ENCODE peak calls at places on chromosome 9, in eight cellular contexts. R, N, A, L, W, J, Q and I are unnamed samples.

GRCh38 chr9:37037744-37038640 is 3.9 kb upstream of the PAX5 start:
- DNase-seq in R (no peak), N (no peak), A (peak; percentile 79), L (no peak), W (no peak), J (no peak), Q (peak; percentile 85), I (no peak)

GRCh38 chr9:77251050-77251449 is 73.7 kb downstream of the VPS13A start:
- DNase-seq in R (no peak), N (no peak), A (no peak), L (no peak), W (no peak), J (no peak), Q (no peak), I (no peak)

GRCh38 chr9:130932220-130933069 is 6.6 kb downstream of the FIBCD1 start:
- DNase-seq in R (no peak), N (no peak), A (peak; percentile 59), L (no peak), W (no peak), J (no peak), Q (no peak), I (no peak)

GRCh38 chr9:3330792-3331420 is 194.9 kb downstream of the RFX3 start:
- DNase-seq in R (no peak), N (no peak), A (no peak), L (no peak), W (peak; percentile 28), J (no peak), Q (no peak), I (no peak)

GRCh38 chr9:34254141-34254913 is 74.7 kb downstream of the KIF24 start:
- DNase-seq in R (no peak), N (peak; percentile 55), A (no peak), L (no peak), W (no peak), J (no peak), Q (no peak), I (no peak)

GRCh38 chr9:36937346-36937745 is 96.7 kb downstream of the PAX5 start:
- DNase-seq in R (no peak), N (peak; percentile 22), A (no peak), L (no peak), W (no peak), J (peak; percentile 14), Q (no peak), I (no peak)

GRCh38 chr9:94011134-94011533 is 56.0 kb upstream of the BARX1 start:
- DNase-seq in R (peak; percentile 19), N (no peak), A (no peak), L (peak; percentile 31), W (no peak), J (peak; percentile 24), Q (no peak), I (no peak)

GRCh38 chr9:137665226-137665625 is 46.4 kb downstream of the EHMT1 start:
- DNase-seq in R (no peak), N (no peak), A (no peak), L (no peak), W (no peak), J (no peak), Q (no peak), I (no peak)

GRCh38 chr9:10250200-10250599 is 362.6 kb downstream of the PTPRD start:
- DNase-seq in R (no peak), N (no peak), A (no peak), L (no peak), W (no peak), J (no peak), Q (no peak), I (no peak)

GRCh38 chr9:124054671-124055212 is 43.2 kb downstream of the LHX2 start:
- DNase-seq in R (no peak), N (peak; percentile 78), A (no peak), L (no peak), W (no peak), J (no peak), Q (no peak), I (no peak)

GRCh38 chr9:107351382-107352045 is 68.4 kb downstream of the RAD23B start:
- DNase-seq in R (no peak), N (no peak), A (no peak), L (peak; percentile 36), W (no peak), J (no peak), Q (no peak), I (no peak)

GRCh38 chr9:37531699-37532098 is 44.5 kb downstream of the FBXO10 start:
- DNase-seq in R (peak; percentile 86), N (no peak), A (no peak), L (no peak), W (no peak), J (no peak), Q (no peak), I (no peak)

GRCh38 chr9:5953743-5954707 is 61.4 kb downstream of the RANBP6 start:
- DNase-seq in R (no peak), N (no peak), A (no peak), L (no peak), W (no peak), J (no peak), Q (no peak), I (no peak)

GRCh38 chr9:101618693-101619092 is 23.9 kb upstream of the PPP3R2 start:
- DNase-seq in R (no peak), N (no peak), A (no peak), L (no peak), W (no peak), J (no peak), Q (no peak), I (no peak)

GRCh38 chr9:87662808-87663528 is 63.0 kb upstream of the CTSL start:
- DNase-seq in R (no peak), N (peak; percentile 90), A (peak; percentile 81), L (peak; percentile 72), W (peak; percentile 28), J (peak; percentile 72), Q (peak; percentile 94), I (no peak)

GRCh38 chr9:92680166-92681119 is 10.5 kb upstream of the IPPK start:
- DNase-seq in R (no peak), N (no peak), A (no peak), L (peak; percentile 34), W (no peak), J (no peak), Q (no peak), I (no peak)

GRCh38 chr9:134870746-134871667 is 9.6 kb upstream of the FCN2 start:
- DNase-seq in R (no peak), N (no peak), A (no peak), L (no peak), W (no peak), J (peak; percentile 18), Q (no peak), I (no peak)

GRCh38 chr9:100511205-100511604 is 38.3 kb downstream of the TMEFF1 start:
- DNase-seq in R (no peak), N (no peak), A (no peak), L (no peak), W (no peak), J (no peak), Q (no peak), I (no peak)

GRCh38 chr9:113931140-113931539 is 55.0 kb downstream of the ZNF618 start:
- DNase-seq in R (no peak), N (peak; percentile 15), A (no peak), L (peak; percentile 1), W (no peak), J (no peak), Q (no peak), I (no peak)

GRCh38 chr9:34611251-34611810 is 566 bp downstream of the RPP25L start:
- DNase-seq in R (no peak), N (no peak), A (no peak), L (no peak), W (no peak), J (no peak), Q (no peak), I (no peak)

GRCh38 chr9:130157079-130157478 is 15.1 kb upstream of the NCS1 start:
- DNase-seq in R (no peak), N (no peak), A (no peak), L (no peak), W (no peak), J (no peak), Q (no peak), I (no peak)

GRCh38 chr9:95085861-95086563 is 231.5 kb downstream of the FANCC start:
- DNase-seq in R (no peak), N (no peak), A (no peak), L (peak; percentile 86), W (no peak), J (peak; percentile 21), Q (no peak), I (no peak)
- H3K4me3 ChIP-seq in R (no peak overlapping the region), N (no peak overlapping the region), A (no peak overlapping the region), L (no peak overlapping the region), W (no peak overlapping the region), J (no peak overlapping the region), Q (no peak overlapping the region), I (no peak overlapping the region)

DNA sequence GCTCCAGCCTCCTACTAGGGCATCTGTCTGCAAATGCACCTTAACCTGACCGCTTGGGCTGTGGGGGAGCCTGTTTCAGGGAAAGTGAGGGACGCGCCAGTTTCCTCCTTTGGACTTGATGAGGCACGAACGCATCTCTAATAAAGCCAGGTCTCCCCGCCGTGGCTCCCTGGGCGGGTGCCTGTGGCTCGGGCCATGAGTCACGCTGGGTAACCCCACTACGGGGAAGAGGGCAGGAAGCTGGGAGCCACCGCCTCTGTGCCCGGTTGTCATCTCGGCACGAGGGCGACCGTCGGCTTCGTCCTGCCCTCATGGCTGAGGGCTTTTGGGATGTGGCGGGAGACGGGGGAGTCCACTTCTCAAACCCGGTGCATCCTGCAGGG is 12.1 kb downstream of the NOTCH1 start:
- DNase-seq in R (peak; percentile 48), N (no peak), A (no peak), L (peak; percentile 63), W (no peak), J (peak; percentile 88), Q (no peak), I (peak; percentile 40)
- H3K4me3 ChIP-seq in R (peak overlapping the region; percentile 54), N (no peak overlapping the region), A (no peak overlapping the region), L (no peak overlapping the region), W (no peak overlapping the region), J (no peak overlapping the region), Q (no peak overlapping the region), I (peak overlapping the region; percentile 62)

DNA sequence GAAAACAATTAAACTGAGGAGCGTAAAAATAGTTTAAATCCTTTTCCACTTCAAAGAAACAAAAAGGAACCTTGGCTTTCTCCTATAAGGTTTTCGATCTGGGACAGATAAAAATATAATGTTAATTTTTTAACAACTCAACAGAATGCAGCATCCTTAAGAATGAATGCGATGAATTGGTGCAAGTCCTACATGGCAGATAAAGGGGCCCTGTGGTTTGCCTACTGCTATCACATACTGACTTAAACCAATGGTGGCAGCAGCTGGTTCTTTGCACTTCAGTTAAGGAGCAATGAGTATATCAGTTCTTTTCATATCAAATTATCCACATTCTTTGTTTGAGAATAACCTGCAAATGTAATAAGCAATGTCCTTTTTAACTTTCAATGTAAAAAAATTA is 12.4 kb upstream of the TYRP1 start:
- DNase-seq in R (no peak), N (no peak), A (no peak), L (no peak), W (no peak), J (no peak), Q (peak; percentile 18), I (no peak)
- H3K4me3 ChIP-seq in R (no peak overlapping the region), N (no peak overlapping the region), A (no peak overlapping the region), L (no peak overlapping the region), W (no peak overlapping the region), J (no peak overlapping the region), Q (no peak overlapping the region), I (no peak overlapping the region)

DNA sequence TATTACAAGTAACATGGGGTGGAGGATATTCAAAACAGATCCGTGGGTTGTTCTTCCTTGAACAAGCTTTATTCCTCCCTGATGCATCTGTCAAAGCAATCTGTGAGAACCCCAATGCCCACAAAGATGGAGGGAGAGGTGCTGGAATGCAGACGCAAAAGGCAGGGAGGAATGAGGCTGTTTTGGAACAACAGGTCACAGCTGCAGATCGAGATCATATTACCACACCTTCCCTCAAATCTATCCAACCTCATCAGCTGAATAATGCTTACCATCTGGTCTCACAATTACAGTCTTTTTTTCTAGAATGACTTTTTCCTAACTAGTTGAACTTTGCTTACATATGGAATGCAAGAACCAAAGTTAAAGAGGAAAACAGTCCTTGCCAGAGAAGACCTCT is 158.1 kb downstream of the LPAR1 start:
- DNase-seq in R (no peak), N (no peak), A (peak; percentile 35), L (no peak), W (no peak), J (no peak), Q (peak; percentile 34), I (no peak)
- H3K4me3 ChIP-seq in R (no peak overlapping the region), N (no peak overlapping the region), A (no peak overlapping the region), L (no peak overlapping the region), W (no peak overlapping the region), J (no peak overlapping the region), Q (no peak overlapping the region), I (no peak overlapping the region)